ENCODE peak calls at places on chromosomes 11 and 22, in eight cellular contexts. V is suprapubic skin; T is Peyer's patch; M is spleen; L is cardiac muscle cell; A is colonic mucosa; R is endothelial cell of umbilical vein; H is CD4-positive, alpha-beta T cell. J is an unnamed sample. For H3K9me3, the result is how much of the 10 kb centered on the place peaks cover.

GRCh38 chr11:64208086-64208795 is 1.7 kb downstream of the FERMT3 start:
- DNase-seq in V (no peak), T (no peak), L (no peak), A (no peak), R (no peak), H (no peak), M (peak), J (no peak)

GRCh38 chr11:65415499-65416340 is 6.9 kb upstream of the NEAT1 start:
- DNase-seq in L (no peak), M (peak), H (no peak), V (peak), T (no peak), A (no peak), R (no peak), J (no peak)

GRCh38 chr11:20084921-20085814 is 75.1 kb downstream of the DBX1 start:
- DNase-seq in A (no peak), H (no peak), V (no peak), M (no peak), L (no peak), R (no peak), T (no peak), J (no peak)

GRCh38 chr11:25793637-25794036 is 538.3 kb upstream of the ANO3 start:
- DNase-seq in M (peak), R (no peak), H (no peak), A (no peak), V (no peak), L (no peak), T (no peak), J (no peak)

GRCh38 chr11:117831661-117832415 is 7.3 kb upstream of the FXYD2 start:
- DNase-seq in T (peak), M (peak), R (no peak), H (no peak), L (no peak), V (no peak), A (no peak), J (no peak)

GRCh38 chr11:9459573-9460321 is 1.1 kb upstream of the ZNF143 start:
- DNase-seq in V (no peak), L (peak), A (peak), M (peak), T (peak), R (peak), H (peak), J (peak)

GRCh38 chr11:17208257-17208999 is 642 bp upstream of the PIK3C2A start:
- DNase-seq in R (peak), H (peak), M (no peak), L (peak), T (peak), V (no peak), A (peak), J (peak)

GRCh38 chr11:130644187-130644586 is 195.7 kb downstream of the ADAMTS15 start:
- DNase-seq in V (no peak), A (peak), L (no peak), R (no peak), H (no peak), M (no peak), T (no peak), J (no peak)

DNA sequence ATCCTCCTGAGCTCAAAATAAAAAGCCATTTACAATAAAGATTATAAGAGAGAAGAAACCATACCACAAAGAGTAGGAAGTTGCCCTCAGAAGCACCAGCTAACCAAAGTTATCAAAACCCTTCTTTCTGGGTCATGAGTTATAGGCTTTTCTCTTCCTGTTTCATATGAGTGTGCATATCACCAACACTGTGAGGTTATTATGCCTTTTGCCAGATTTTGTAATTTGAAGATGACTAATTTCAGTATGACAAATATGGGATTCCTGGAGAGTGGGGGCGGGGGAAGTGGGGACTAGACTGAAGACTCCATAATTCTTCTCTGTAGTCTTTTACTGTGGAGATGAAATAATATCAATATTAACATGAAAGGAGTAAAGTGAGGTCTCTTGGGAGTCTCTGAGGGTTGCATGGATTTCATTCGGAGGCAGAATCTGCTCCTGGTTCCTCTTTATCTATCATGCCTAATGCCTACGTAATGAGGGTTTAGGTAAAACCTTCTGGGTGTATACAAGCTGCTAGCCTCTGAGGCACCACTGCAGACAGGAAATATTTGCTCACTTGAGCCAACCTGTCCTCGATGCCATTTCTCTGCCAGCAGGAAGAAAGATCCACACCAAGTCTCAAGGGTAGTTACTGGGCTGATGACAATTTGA is 2.1 kb downstream of the LPXN start:
- DNase-seq in H (no peak), T (peak), V (peak), M (no peak), R (peak), A (peak), L (peak), J (peak)
- H3K27ac ChIP-seq in H (peak), T (peak), V (peak), M (peak), R (peak), A (peak), L (no peak), J (peak)

GRCh38 chr22:47307812-47308211 is 545.4 kb downstream of the TBC1D22A start:
- DNase-seq in H (no peak), R (no peak), M (no peak), V (no peak), T (no peak), A (no peak), L (no peak), J (no peak)
- H3K9me3 ChIP-seq in H (under half), R (under half), M (under half), V (under half), T (under half), A (under half), L (under half), J (under half)

GRCh38 chr11:44595006-44595405 is 29.5 kb downstream of the CD82 start:
- DNase-seq in L (no peak), H (no peak), M (no peak), A (no peak), T (no peak), R (no peak), V (no peak), J (no peak)
- TF ChIP-seq CTCF in L (no peak), H (no peak), M (no peak), A (no peak), T (no peak), R (no peak), V (no peak), J (no peak)

GRCh38 chr22:37640591-37641250 is 1.3 kb downstream of the SH3BP1 start:
- DNase-seq in A (peak), T (peak), H (no peak), M (peak), R (no peak), L (no peak), V (no peak), J (no peak)
- H3K27ac ChIP-seq in A (peak), T (peak), H (peak), M (peak), R (no peak), L (no peak), V (peak), J (no peak)

GRCh38 chr11:2498750-2499149 is 53.9 kb downstream of the KCNQ1 start:
- DNase-seq in A (no peak), H (no peak), L (no peak), V (no peak), T (no peak), R (no peak), M (no peak), J (no peak)
- H3K9me3 ChIP-seq in A (under half), H (under half), L (under half), V (under half), T (under half), R (under half), M (under half), J (under half)

GRCh38 chr11:124743050-124743449 is 3.3 kb downstream of the NRGN start:
- DNase-seq in L (no peak), R (no peak), H (no peak), M (peak), V (no peak), T (no peak), A (no peak), J (no peak)

GRCh38 chr11:124737638-124738293 is 2.0 kb upstream of the NRGN start:
- DNase-seq in T (no peak), R (no peak), M (no peak), L (no peak), H (no peak), V (no peak), A (no peak), J (no peak)

GRCh38 chr11:124738713-124739478 is 846 bp upstream of the NRGN start:
- DNase-seq in T (no peak), L (no peak), R (no peak), A (no peak), V (no peak), M (peak), H (no peak), J (no peak)

GRCh38 chr11:124739479-124740276 is at the start of gene NRGN:
- DNase-seq in V (peak), T (peak), L (peak), A (peak), M (peak), H (peak), R (peak), J (peak)

GRCh38 chr11:124740277-124740882 is 638 bp downstream of the NRGN start:
- DNase-seq in H (peak), A (no peak), M (peak), R (peak), L (no peak), T (peak), V (no peak), J (no peak)
- TF ChIP-seq CTCF in H (peak), A (peak), M (peak), R (peak), L (peak), T (peak), V (peak), J (peak)

DNA sequence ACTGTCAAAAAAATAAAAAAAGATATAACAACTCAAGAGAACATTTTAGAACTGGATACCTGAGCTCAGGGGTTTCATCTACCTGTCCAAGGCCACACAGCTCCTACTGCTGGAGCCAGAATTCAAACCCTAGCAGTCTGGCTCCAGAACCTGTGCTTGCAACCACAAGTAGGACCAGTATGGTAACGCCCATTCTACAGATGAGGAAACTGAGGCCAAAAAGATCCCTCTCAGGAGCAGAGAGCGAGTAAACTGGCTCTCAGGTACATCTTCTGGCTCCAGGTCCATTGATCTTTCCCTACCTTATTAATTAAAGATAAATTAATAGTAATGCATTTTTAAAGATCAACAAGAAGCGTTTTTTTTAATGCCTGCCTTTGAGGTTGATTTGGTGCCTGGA is 19.2 kb downstream of the P2RX3 start:
- DNase-seq in R (no peak), M (no peak), A (no peak), V (no peak), L (no peak), H (no peak), T (no peak), J (no peak)
- H3K27ac ChIP-seq in R (no peak), M (no peak), A (no peak), V (peak), L (no peak), H (no peak), T (no peak), J (no peak)